ENCODE peak calls at places on chromosome 11, in seven cellular contexts. One of them, this sample, is unnamed.

GRCh38 chr11:123321641-123322040 is 108.4 kb upstream of the GRAMD1B start:
- DNase-seq in SK-N-SH: no peak
- DNase-seq in GM12891: no peak
- DNase-seq in K562: no peak
- DNase-seq in GM12892: no peak
- DNase-seq in HepG2: no peak
- DNase-seq in H1: no peak
- DNase-seq in this sample: no peak

GRCh38 chr11:3002871-3003270 is 10.7 kb upstream of the NAP1L4 start:
- DNase-seq in SK-N-SH: no peak
- DNase-seq in GM12891: no peak
- DNase-seq in K562: no peak
- DNase-seq in GM12892: no peak
- DNase-seq in HepG2: no peak
- DNase-seq in H1: no peak
- DNase-seq in this sample: no peak

GRCh38 chr11:2451916-2452694 is 7.3 kb downstream of the KCNQ1 start:
- DNase-seq in SK-N-SH: peak
- DNase-seq in GM12891: no peak
- DNase-seq in K562: no peak
- DNase-seq in GM12892: no peak
- DNase-seq in HepG2: no peak
- DNase-seq in H1: no peak
- DNase-seq in this sample: no peak

GRCh38 chr11:92941676-92942571 is 27.5 kb upstream of the MTNR1B start:
- DNase-seq in SK-N-SH: peak
- DNase-seq in GM12891: peak
- DNase-seq in K562: peak
- DNase-seq in GM12892: peak
- DNase-seq in HepG2: peak
- DNase-seq in H1: no peak
- DNase-seq in this sample: no peak

GRCh38 chr11:2277933-2278523 is 7.6 kb upstream of the ASCL2 start:
- DNase-seq in SK-N-SH: no peak
- DNase-seq in GM12891: no peak
- DNase-seq in K562: no peak
- DNase-seq in GM12892: no peak
- DNase-seq in HepG2: no peak
- DNase-seq in H1: peak
- DNase-seq in this sample: no peak

GRCh38 chr11:110720646-110721283 is 8.5 kb upstream of the ARHGAP20 start:
- DNase-seq in SK-N-SH: no peak
- DNase-seq in GM12891: no peak
- DNase-seq in K562: no peak
- DNase-seq in GM12892: no peak
- DNase-seq in HepG2: no peak
- DNase-seq in H1: no peak
- DNase-seq in this sample: no peak

GRCh38 chr11:94676769-94677168 is 91.4 kb upstream of the AMOTL1 start:
- DNase-seq in SK-N-SH: no peak
- DNase-seq in GM12891: no peak
- DNase-seq in K562: peak
- DNase-seq in GM12892: no peak
- DNase-seq in HepG2: no peak
- DNase-seq in H1: no peak
- DNase-seq in this sample: no peak

GRCh38 chr11:95375881-95376280 is 144.9 kb upstream of the SESN3 start:
- DNase-seq in SK-N-SH: no peak
- DNase-seq in GM12891: no peak
- DNase-seq in K562: no peak
- DNase-seq in GM12892: no peak
- DNase-seq in HepG2: no peak
- DNase-seq in H1: no peak
- DNase-seq in this sample: no peak

GRCh38 chr11:34916810-34917780 is 677 bp downstream of the PDHX start:
- DNase-seq in SK-N-SH: no peak
- DNase-seq in GM12891: no peak
- DNase-seq in K562: peak
- DNase-seq in GM12892: peak
- DNase-seq in HepG2: no peak
- DNase-seq in H1: peak
- DNase-seq in this sample: no peak

GRCh38 chr11:121466063-121466794 is 13.5 kb upstream of the SORL1-AS1 start:
- DNase-seq in SK-N-SH: peak
- DNase-seq in GM12891: no peak
- DNase-seq in K562: peak
- DNase-seq in GM12892: no peak
- DNase-seq in HepG2: peak
- DNase-seq in H1: peak
- DNase-seq in this sample: no peak

GRCh38 chr11:76918941-76919386 is 58.2 kb downstream of the ACER3 start:
- DNase-seq in SK-N-SH: peak
- DNase-seq in GM12891: no peak
- DNase-seq in K562: peak
- DNase-seq in GM12892: no peak
- DNase-seq in HepG2: peak
- DNase-seq in H1: no peak
- DNase-seq in this sample: peak

GRCh38 chr11:119903389-119903788 is 174.4 kb upstream of the NECTIN1 start:
- DNase-seq in SK-N-SH: no peak
- DNase-seq in GM12891: no peak
- DNase-seq in K562: no peak
- DNase-seq in GM12892: no peak
- DNase-seq in HepG2: no peak
- DNase-seq in H1: no peak
- DNase-seq in this sample: no peak

GRCh38 chr11:34754171-34754823 is 133.4 kb downstream of the EHF start:
- DNase-seq in SK-N-SH: no peak
- DNase-seq in GM12891: no peak
- DNase-seq in K562: no peak
- DNase-seq in GM12892: no peak
- DNase-seq in HepG2: no peak
- DNase-seq in H1: no peak
- DNase-seq in this sample: no peak

GRCh38 chr11:57248780-57249383 is 11.8 kb upstream of the APLNR start:
- DNase-seq in SK-N-SH: peak
- DNase-seq in GM12891: no peak
- DNase-seq in K562: peak
- DNase-seq in GM12892: no peak
- DNase-seq in HepG2: peak
- DNase-seq in H1: peak
- DNase-seq in this sample: no peak

GRCh38 chr11:117382746-117383145 is 55.1 kb downstream of the CEP164 start:
- DNase-seq in SK-N-SH: no peak
- DNase-seq in GM12891: no peak
- DNase-seq in K562: no peak
- DNase-seq in GM12892: no peak
- DNase-seq in HepG2: no peak
- DNase-seq in H1: no peak
- DNase-seq in this sample: no peak

GRCh38 chr11:61172353-61172752 is 11.1 kb upstream of the VPS37C start:
- DNase-seq in SK-N-SH: no peak
- DNase-seq in GM12891: no peak
- DNase-seq in K562: no peak
- DNase-seq in GM12892: no peak
- DNase-seq in HepG2: no peak
- DNase-seq in H1: no peak
- DNase-seq in this sample: no peak

GRCh38 chr11:113991718-113992458 is 17.0 kb downstream of the HTR3A start:
- DNase-seq in SK-N-SH: peak
- DNase-seq in GM12891: no peak
- DNase-seq in K562: no peak
- DNase-seq in GM12892: no peak
- DNase-seq in HepG2: no peak
- DNase-seq in H1: no peak
- DNase-seq in this sample: no peak

GRCh38 chr11:115958089-115959000 is 454.1 kb upstream of the CADM1 start:
- DNase-seq in SK-N-SH: no peak
- DNase-seq in GM12891: no peak
- DNase-seq in K562: no peak
- DNase-seq in GM12892: no peak
- DNase-seq in HepG2: no peak
- DNase-seq in H1: no peak
- DNase-seq in this sample: no peak

GRCh38 chr11:102386376-102386775 is 39.4 kb downstream of the BIRC2 start:
- DNase-seq in SK-N-SH: no peak
- DNase-seq in GM12891: no peak
- DNase-seq in K562: no peak
- DNase-seq in GM12892: no peak
- DNase-seq in HepG2: no peak
- DNase-seq in H1: no peak
- DNase-seq in this sample: no peak

GRCh38 chr11:73157141-73158010 is 15.3 kb upstream of the FCHSD2 start:
- DNase-seq in SK-N-SH: peak
- DNase-seq in GM12891: no peak
- DNase-seq in K562: no peak
- DNase-seq in GM12892: no peak
- DNase-seq in HepG2: peak
- DNase-seq in H1: no peak
- DNase-seq in this sample: no peak

GRCh38 chr11:40288212-40288803 is 1171.1 kb downstream of the LRRC4C start:
- DNase-seq in SK-N-SH: no peak
- DNase-seq in GM12891: no peak
- DNase-seq in K562: no peak
- DNase-seq in GM12892: no peak
- DNase-seq in HepG2: no peak
- DNase-seq in H1: no peak
- DNase-seq in this sample: no peak

GRCh38 chr11:114156131-114156581 is 96.6 kb downstream of the ZBTB16 start:
- DNase-seq in SK-N-SH: no peak
- DNase-seq in GM12891: no peak
- DNase-seq in K562: no peak
- DNase-seq in GM12892: no peak
- DNase-seq in HepG2: no peak
- DNase-seq in H1: no peak
- DNase-seq in this sample: no peak

GRCh38 chr11:65615950-65616574 is 486 bp downstream of the PCNX3 start:
- DNase-seq in SK-N-SH: peak
- DNase-seq in GM12891: peak
- DNase-seq in K562: peak
- DNase-seq in GM12892: peak
- DNase-seq in HepG2: peak
- DNase-seq in H1: no peak
- DNase-seq in this sample: no peak

GRCh38 chr11:116725434-116726221 is 47.2 kb downstream of the BUD13 start:
- DNase-seq in SK-N-SH: no peak
- DNase-seq in GM12891: no peak
- DNase-seq in K562: no peak
- DNase-seq in GM12892: no peak
- DNase-seq in HepG2: no peak
- DNase-seq in H1: no peak
- DNase-seq in this sample: no peak

GRCh38 chr11:114282488-114282887 is 13.7 kb upstream of the NNMT start:
- DNase-seq in SK-N-SH: no peak
- DNase-seq in GM12891: no peak
- DNase-seq in K562: no peak
- DNase-seq in GM12892: no peak
- DNase-seq in HepG2: no peak
- DNase-seq in H1: no peak
- DNase-seq in this sample: no peak

GRCh38 chr11:68610452-68611116 is 73.8 kb upstream of the GAL start:
- DNase-seq in SK-N-SH: peak
- DNase-seq in GM12891: no peak
- DNase-seq in K562: no peak
- DNase-seq in GM12892: no peak
- DNase-seq in HepG2: no peak
- DNase-seq in H1: no peak
- DNase-seq in this sample: no peak
- TF ChIP-seq TAF1 in SK-N-SH: no peak
- TF ChIP-seq TAF1 in GM12891: no peak
- TF ChIP-seq TAF1 in K562: no peak
- TF ChIP-seq TAF1 in GM12892: no peak
- TF ChIP-seq TAF1 in HepG2: no peak
- TF ChIP-seq TAF1 in H1: no peak
- TF ChIP-seq TAF1 in this sample: no peak

GRCh38 chr11:36142439-36142838 is 146.8 kb downstream of the COMMD9 start:
- DNase-seq in SK-N-SH: no peak
- DNase-seq in GM12891: no peak
- DNase-seq in K562: peak
- DNase-seq in GM12892: no peak
- DNase-seq in HepG2: no peak
- DNase-seq in H1: no peak
- DNase-seq in this sample: no peak

GRCh38 chr11:36141595-36141994 is 147.6 kb downstream of the COMMD9 start:
- DNase-seq in SK-N-SH: no peak
- DNase-seq in GM12891: no peak
- DNase-seq in K562: no peak
- DNase-seq in GM12892: no peak
- DNase-seq in HepG2: no peak
- DNase-seq in H1: no peak
- DNase-seq in this sample: no peak

GRCh38 chr11:36141161-36141560 is 148.1 kb downstream of the COMMD9 start:
- DNase-seq in SK-N-SH: no peak
- DNase-seq in GM12891: no peak
- DNase-seq in K562: no peak
- DNase-seq in GM12892: no peak
- DNase-seq in HepG2: no peak
- DNase-seq in H1: no peak
- DNase-seq in this sample: no peak

GRCh38 chr11:36135062-36135461 is 154.2 kb downstream of the COMMD9 start:
- DNase-seq in SK-N-SH: no peak
- DNase-seq in GM12891: no peak
- DNase-seq in K562: no peak
- DNase-seq in GM12892: no peak
- DNase-seq in HepG2: no peak
- DNase-seq in H1: no peak
- DNase-seq in this sample: no peak

GRCh38 chr11:36139767-36140166 is 149.5 kb downstream of the COMMD9 start:
- DNase-seq in SK-N-SH: no peak
- DNase-seq in GM12891: no peak
- DNase-seq in K562: no peak
- DNase-seq in GM12892: no peak
- DNase-seq in HepG2: no peak
- DNase-seq in H1: no peak
- DNase-seq in this sample: no peak
- TF ChIP-seq TAF1 in SK-N-SH: no peak
- TF ChIP-seq TAF1 in GM12891: no peak
- TF ChIP-seq TAF1 in K562: no peak
- TF ChIP-seq TAF1 in GM12892: no peak
- TF ChIP-seq TAF1 in HepG2: no peak
- TF ChIP-seq TAF1 in H1: no peak
- TF ChIP-seq TAF1 in this sample: no peak

DNA sequence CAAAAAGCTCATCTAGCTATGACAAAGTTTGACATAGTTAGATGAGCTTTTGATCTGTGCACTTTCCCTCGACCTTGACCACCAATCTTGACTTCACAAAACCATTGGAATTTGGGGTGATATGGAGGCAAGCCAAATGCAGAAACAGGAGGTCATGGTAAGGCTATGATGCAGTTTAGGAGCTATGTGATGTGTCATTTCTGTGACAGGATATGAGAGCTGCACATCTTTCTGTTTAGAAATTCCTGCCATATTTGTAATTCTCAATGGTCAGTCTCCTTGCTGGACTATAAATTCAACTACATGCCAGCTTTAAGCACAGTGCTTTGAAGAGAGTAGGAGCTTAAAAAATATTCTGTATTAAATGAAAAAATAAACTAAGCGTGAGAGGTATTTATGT is 12.9 kb downstream of the OR51B6 start:
- DNase-seq in SK-N-SH: no peak
- DNase-seq in GM12891: no peak
- DNase-seq in K562: peak
- DNase-seq in GM12892: no peak
- DNase-seq in HepG2: no peak
- DNase-seq in H1: no peak
- DNase-seq in this sample: no peak
- TF ChIP-seq TAF1 in SK-N-SH: no peak
- TF ChIP-seq TAF1 in GM12891: no peak
- TF ChIP-seq TAF1 in K562: no peak
- TF ChIP-seq TAF1 in GM12892: no peak
- TF ChIP-seq TAF1 in HepG2: no peak
- TF ChIP-seq TAF1 in H1: no peak
- TF ChIP-seq TAF1 in this sample: no peak

GRCh38 chr11:1158681-1159525 is 1.1 kb downstream of the MUC5AC start:
- DNase-seq in SK-N-SH: peak
- DNase-seq in GM12891: peak
- DNase-seq in K562: no peak
- DNase-seq in GM12892: no peak
- DNase-seq in HepG2: no peak
- DNase-seq in H1: no peak
- DNase-seq in this sample: no peak
- TF ChIP-seq TAF1 in SK-N-SH: no peak
- TF ChIP-seq TAF1 in GM12891: no peak
- TF ChIP-seq TAF1 in K562: no peak
- TF ChIP-seq TAF1 in GM12892: no peak
- TF ChIP-seq TAF1 in HepG2: no peak
- TF ChIP-seq TAF1 in H1: no peak
- TF ChIP-seq TAF1 in this sample: no peak